ENCODE peak calls at places on chromosomes 4 and X, in four cellular contexts. V is brain microvascular endothelial cell, L is fibroblast of pulmonary artery, E is psoas muscle. O is an unnamed sample.

GRCh38 chrX:47572773-47573333 is 9.4 kb upstream of the TIMP1 start:
- DNase-seq in V (no peak), L (no peak), E (no peak), O (no peak)

GRCh38 chr4:104641427-104641826 is 146.7 kb upstream of the CXXC4 start:
- DNase-seq in V (no peak), L (no peak), E (no peak), O (no peak)

GRCh38 chr4:123832173-123833026 is 435.8 kb downstream of the SPRY1 start:
- DNase-seq in V (peak; percentile 98), L (peak; percentile 100), E (peak; percentile 82), O (peak; percentile 99)

GRCh38 chrX:55450259-55450658 is 1.7 kb upstream of the MAGEH1 start:
- DNase-seq in V (no peak), L (peak; percentile 29), E (no peak), O (no peak)

GRCh38 chr4:127936974-127937373 is 28.0 kb downstream of the MFSD8 start:
- DNase-seq in V (peak; percentile 4), L (peak; percentile 48), E (no peak), O (peak; percentile 14)

GRCh38 chrX:50903387-50904027 is 7.0 kb upstream of the BMP15 start:
- DNase-seq in V (peak; percentile 23), L (peak; percentile 54), E (no peak), O (no peak)

GRCh38 chr4:152825336-152825735 is 45.6 kb downstream of the ARFIP1 start:
- DNase-seq in V (no peak), L (no peak), E (no peak), O (no peak)

GRCh38 chr4:94976371-94977011 is 218.7 kb downstream of the BMPR1B start:
- DNase-seq in V (peak; percentile 93), L (peak; percentile 80), E (no peak), O (peak; percentile 50)

GRCh38 chrX:12360389-12360788 is 222.1 kb downstream of the FRMPD4 start:
- DNase-seq in V (peak; percentile 2), L (peak; percentile 70), E (no peak), O (peak; percentile 47)

GRCh38 chr4:170038232-170038631 is 12.0 kb upstream of the MFAP3L start:
- DNase-seq in V (no peak), L (no peak), E (no peak), O (no peak)

GRCh38 chr4:139656614-139657486 is 8.8 kb upstream of the MGST2 start:
- DNase-seq in V (peak; percentile 71), L (peak; percentile 84), E (peak; percentile 63), O (peak; percentile 38)

GRCh38 chrX:69069876-69070275 is 95.4 kb downstream of the PJA1 start:
- DNase-seq in V (no peak), L (no peak), E (no peak), O (no peak)

GRCh38 chr4:79413032-79413431 is 5.0 kb upstream of the GK2 start:
- DNase-seq in V (no peak), L (no peak), E (no peak), O (no peak)

GRCh38 chrX:108511721-108512120 is 72.1 kb downstream of the COL4A5 start:
- DNase-seq in V (peak; percentile 19), L (peak; percentile 43), E (no peak), O (no peak)

GRCh38 chr4:1305261-1305711 is 15.6 kb downstream of the MAEA start:
- DNase-seq in V (no peak), L (no peak), E (peak; percentile 23), O (no peak)

GRCh38 chr4:172826866-172827265 is 341.7 kb upstream of the GALNT7 start:
- DNase-seq in V (no peak), L (no peak), E (no peak), O (no peak)

GRCh38 chrX:54447461-54447860 is 7.3 kb downstream of the TSR2 start:
- DNase-seq in V (no peak), L (peak; percentile 13), E (no peak), O (no peak)

GRCh38 chrX:44010626-44011025 is 37.4 kb upstream of the NDP start:
- DNase-seq in V (no peak), L (no peak), E (no peak), O (no peak)

GRCh38 chr4:142701017-142701416 is 145.1 kb downstream of the INPP4B start:
- DNase-seq in V (no peak), L (no peak), E (no peak), O (no peak)

GRCh38 chrX:72201836-72202536 is 20.4 kb downstream of the PIN4 start:
- DNase-seq in V (peak; percentile 75), L (peak; percentile 79), E (no peak), O (peak; percentile 29)

GRCh38 chrX:94265323-94265722 is 591.3 kb downstream of the FAM133A start:
- DNase-seq in V (no peak), L (no peak), E (no peak), O (no peak)
- TF ChIP-seq CTCF in V (no peak), L (no peak), E (no peak), O (no peak)

GRCh38 chr4:98512918-98513317 is 145.5 kb downstream of the TSPAN5 start:
- DNase-seq in V (no peak), L (no peak), E (no peak), O (no peak)
- H3K4me3 ChIP-seq in V (no peak overlapping the region), L (no peak overlapping the region), E (no peak overlapping the region), O (no peak overlapping the region)

DNA sequence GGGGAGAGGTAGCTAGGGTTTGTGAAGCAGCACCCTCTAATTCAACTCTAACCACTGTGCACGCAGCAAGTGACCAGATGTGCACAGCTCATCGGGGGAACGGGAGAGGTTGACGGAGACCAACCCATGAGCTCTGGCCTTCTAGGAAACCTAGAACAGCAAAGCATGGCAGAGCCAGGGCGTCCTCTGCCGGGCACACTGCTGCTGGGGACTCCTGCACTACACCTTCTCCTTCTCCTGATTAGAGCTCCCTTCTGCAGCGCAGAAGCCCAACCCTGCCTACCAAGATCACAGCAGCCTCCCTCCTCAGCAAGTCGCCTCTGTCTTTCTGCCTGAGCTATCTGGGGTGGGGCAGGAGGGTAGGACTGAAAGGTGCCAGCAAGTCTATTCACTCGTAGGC is 252.3 kb upstream of the PSAPL1 start:
- DNase-seq in V (no peak), L (no peak), E (peak; percentile 6), O (no peak)
- TF ChIP-seq CTCF in V (no peak), L (no peak), E (no peak), O (no peak)

GRCh38 chrX:16526003-16526402 is 124.0 kb upstream of the S100G start:
- DNase-seq in V (no peak), L (no peak), E (no peak), O (no peak)
- H3K4me3 ChIP-seq in V (no peak overlapping the region), L (no peak overlapping the region), E (no peak overlapping the region), O (no peak overlapping the region)

GRCh38 chrX:110665636-110666035 is 130.0 kb downstream of the CHRDL1 start:
- DNase-seq in V (peak; percentile 14), L (peak; percentile 11), E (no peak), O (peak; percentile 3)
- TF ChIP-seq CTCF in V (peak; percentile 72), L (peak; percentile 51), E (peak; percentile 46), O (peak; percentile 79)

GRCh38 chrX:45765726-45766125 is 565.0 kb upstream of the DIPK2B start:
- DNase-seq in V (no peak), L (no peak), E (no peak), O (no peak)
- H3K4me3 ChIP-seq in V (peak overlapping the region; percentile 70), L (no peak overlapping the region), E (no peak overlapping the region), O (peak overlapping the region; percentile 53)

GRCh38 chrX:11100281-11101035 is 10.7 kb upstream of the HCCS start:
- DNase-seq in V (peak; percentile 50), L (peak; percentile 76), E (no peak), O (no peak)
- TF ChIP-seq CTCF in V (peak; percentile 59), L (peak; percentile 50), E (peak; percentile 27), O (peak; percentile 46)

O was measured in AG09309.